ENCODE peak calls at places on chromosomes 12 and 14, in nine cellular contexts. One of them, this sample, is unnamed.

GRCh38 chr14:66495214-66496098 is 9.3 kb downstream of the CCDC196 start:
- DNase-seq in stimulated activated CD8-positive, alpha-beta memory T cell treated with anti-CD3 and anti-CD28 coated beads, Interleukin-4, amount 100 ng/mL, for 24 hours: no peak
- DNase-seq in stimulated activated naive CD4-positive, alpha-beta T cell treated with Interleukin-2 at 50 U/mL for 16 hours: peak
- DNase-seq in glutamatergic neuron: no peak
- DNase-seq in dermis microvascular lymphatic vessel endothelial cell: peak
- DNase-seq in endothelial cell: peak
- DNase-seq in SK-N-DZ: peak
- DNase-seq in fibroblast of pulmonary artery: peak
- DNase-seq in DND-41: peak
- DNase-seq in this sample: no peak

GRCh38 chr12:21828779-21829178 is 54.3 kb upstream of the KCNJ8 start:
- DNase-seq in stimulated activated CD8-positive, alpha-beta memory T cell treated with anti-CD3 and anti-CD28 coated beads, Interleukin-4, amount 100 ng/mL, for 24 hours: no peak
- DNase-seq in stimulated activated naive CD4-positive, alpha-beta T cell treated with Interleukin-2 at 50 U/mL for 16 hours: no peak
- DNase-seq in glutamatergic neuron: no peak
- DNase-seq in dermis microvascular lymphatic vessel endothelial cell: no peak
- DNase-seq in endothelial cell: no peak
- DNase-seq in SK-N-DZ: no peak
- DNase-seq in fibroblast of pulmonary artery: peak
- DNase-seq in DND-41: no peak
- DNase-seq in this sample: no peak

GRCh38 chr14:99540196-99541032 is 59.2 kb downstream of the CCNK start:
- DNase-seq in stimulated activated CD8-positive, alpha-beta memory T cell treated with anti-CD3 and anti-CD28 coated beads, Interleukin-4, amount 100 ng/mL, for 24 hours: no peak
- DNase-seq in stimulated activated naive CD4-positive, alpha-beta T cell treated with Interleukin-2 at 50 U/mL for 16 hours: no peak
- DNase-seq in glutamatergic neuron: no peak
- DNase-seq in dermis microvascular lymphatic vessel endothelial cell: no peak
- DNase-seq in endothelial cell: no peak
- DNase-seq in SK-N-DZ: peak
- DNase-seq in fibroblast of pulmonary artery: no peak
- DNase-seq in DND-41: no peak
- DNase-seq in this sample: no peak

GRCh38 chr12:29614926-29615325 is 117.4 kb upstream of the OVCH1 start:
- DNase-seq in stimulated activated CD8-positive, alpha-beta memory T cell treated with anti-CD3 and anti-CD28 coated beads, Interleukin-4, amount 100 ng/mL, for 24 hours: no peak
- DNase-seq in stimulated activated naive CD4-positive, alpha-beta T cell treated with Interleukin-2 at 50 U/mL for 16 hours: no peak
- DNase-seq in glutamatergic neuron: no peak
- DNase-seq in dermis microvascular lymphatic vessel endothelial cell: no peak
- DNase-seq in endothelial cell: no peak
- DNase-seq in SK-N-DZ: no peak
- DNase-seq in fibroblast of pulmonary artery: no peak
- DNase-seq in DND-41: no peak
- DNase-seq in this sample: no peak

GRCh38 chr12:12608557-12608957 is 3.1 kb upstream of the CREBL2 start:
- DNase-seq in stimulated activated CD8-positive, alpha-beta memory T cell treated with anti-CD3 and anti-CD28 coated beads, Interleukin-4, amount 100 ng/mL, for 24 hours: no peak
- DNase-seq in stimulated activated naive CD4-positive, alpha-beta T cell treated with Interleukin-2 at 50 U/mL for 16 hours: no peak
- DNase-seq in glutamatergic neuron: no peak
- DNase-seq in dermis microvascular lymphatic vessel endothelial cell: no peak
- DNase-seq in endothelial cell: no peak
- DNase-seq in SK-N-DZ: no peak
- DNase-seq in fibroblast of pulmonary artery: peak
- DNase-seq in DND-41: no peak
- DNase-seq in this sample: no peak

GRCh38 chr12:112988224-112988623 is 9.9 kb downstream of the OAS2 start:
- DNase-seq in stimulated activated CD8-positive, alpha-beta memory T cell treated with anti-CD3 and anti-CD28 coated beads, Interleukin-4, amount 100 ng/mL, for 24 hours: no peak
- DNase-seq in stimulated activated naive CD4-positive, alpha-beta T cell treated with Interleukin-2 at 50 U/mL for 16 hours: no peak
- DNase-seq in glutamatergic neuron: no peak
- DNase-seq in dermis microvascular lymphatic vessel endothelial cell: no peak
- DNase-seq in endothelial cell: no peak
- DNase-seq in SK-N-DZ: no peak
- DNase-seq in fibroblast of pulmonary artery: no peak
- DNase-seq in DND-41: no peak
- DNase-seq in this sample: no peak

GRCh38 chr14:103749860-103750259 is 34.2 kb downstream of the ZFYVE21 start:
- DNase-seq in stimulated activated CD8-positive, alpha-beta memory T cell treated with anti-CD3 and anti-CD28 coated beads, Interleukin-4, amount 100 ng/mL, for 24 hours: no peak
- DNase-seq in stimulated activated naive CD4-positive, alpha-beta T cell treated with Interleukin-2 at 50 U/mL for 16 hours: no peak
- DNase-seq in glutamatergic neuron: no peak
- DNase-seq in dermis microvascular lymphatic vessel endothelial cell: no peak
- DNase-seq in endothelial cell: no peak
- DNase-seq in SK-N-DZ: no peak
- DNase-seq in fibroblast of pulmonary artery: no peak
- DNase-seq in DND-41: no peak
- DNase-seq in this sample: no peak

GRCh38 chr14:57755018-57755521 is 110.8 kb downstream of the SLC35F4 start:
- DNase-seq in stimulated activated CD8-positive, alpha-beta memory T cell treated with anti-CD3 and anti-CD28 coated beads, Interleukin-4, amount 100 ng/mL, for 24 hours: no peak
- DNase-seq in stimulated activated naive CD4-positive, alpha-beta T cell treated with Interleukin-2 at 50 U/mL for 16 hours: no peak
- DNase-seq in glutamatergic neuron: peak
- DNase-seq in dermis microvascular lymphatic vessel endothelial cell: no peak
- DNase-seq in endothelial cell: no peak
- DNase-seq in SK-N-DZ: peak
- DNase-seq in fibroblast of pulmonary artery: no peak
- DNase-seq in DND-41: no peak
- DNase-seq in this sample: no peak

GRCh38 chr12:118357327-118358007 is 15.2 kb downstream of the TAOK3 start:
- DNase-seq in stimulated activated CD8-positive, alpha-beta memory T cell treated with anti-CD3 and anti-CD28 coated beads, Interleukin-4, amount 100 ng/mL, for 24 hours: peak
- DNase-seq in stimulated activated naive CD4-positive, alpha-beta T cell treated with Interleukin-2 at 50 U/mL for 16 hours: peak
- DNase-seq in glutamatergic neuron: no peak
- DNase-seq in dermis microvascular lymphatic vessel endothelial cell: peak
- DNase-seq in endothelial cell: no peak
- DNase-seq in SK-N-DZ: peak
- DNase-seq in fibroblast of pulmonary artery: peak
- DNase-seq in DND-41: peak
- DNase-seq in this sample: peak

GRCh38 chr14:38254565-38255407 is 1.1 kb downstream of the CLEC14A start:
- DNase-seq in stimulated activated CD8-positive, alpha-beta memory T cell treated with anti-CD3 and anti-CD28 coated beads, Interleukin-4, amount 100 ng/mL, for 24 hours: no peak
- DNase-seq in stimulated activated naive CD4-positive, alpha-beta T cell treated with Interleukin-2 at 50 U/mL for 16 hours: no peak
- DNase-seq in glutamatergic neuron: peak
- DNase-seq in dermis microvascular lymphatic vessel endothelial cell: peak
- DNase-seq in endothelial cell: peak
- DNase-seq in SK-N-DZ: no peak
- DNase-seq in fibroblast of pulmonary artery: peak
- DNase-seq in DND-41: no peak
- DNase-seq in this sample: no peak

GRCh38 chr12:68400231-68400829 is 68.2 kb upstream of the MDM1 start:
- DNase-seq in stimulated activated CD8-positive, alpha-beta memory T cell treated with anti-CD3 and anti-CD28 coated beads, Interleukin-4, amount 100 ng/mL, for 24 hours: no peak
- DNase-seq in stimulated activated naive CD4-positive, alpha-beta T cell treated with Interleukin-2 at 50 U/mL for 16 hours: no peak
- DNase-seq in glutamatergic neuron: no peak
- DNase-seq in dermis microvascular lymphatic vessel endothelial cell: no peak
- DNase-seq in endothelial cell: no peak
- DNase-seq in SK-N-DZ: no peak
- DNase-seq in fibroblast of pulmonary artery: no peak
- DNase-seq in DND-41: no peak
- DNase-seq in this sample: no peak

GRCh38 chr12:109731231-109731731 is 17.7 kb downstream of the FAM222A start:
- DNase-seq in stimulated activated CD8-positive, alpha-beta memory T cell treated with anti-CD3 and anti-CD28 coated beads, Interleukin-4, amount 100 ng/mL, for 24 hours: no peak
- DNase-seq in stimulated activated naive CD4-positive, alpha-beta T cell treated with Interleukin-2 at 50 U/mL for 16 hours: no peak
- DNase-seq in glutamatergic neuron: peak
- DNase-seq in dermis microvascular lymphatic vessel endothelial cell: no peak
- DNase-seq in endothelial cell: no peak
- DNase-seq in SK-N-DZ: no peak
- DNase-seq in fibroblast of pulmonary artery: no peak
- DNase-seq in DND-41: no peak
- DNase-seq in this sample: no peak

GRCh38 chr12:131273291-131273845 is 319.7 kb downstream of the ADGRD1 start:
- DNase-seq in stimulated activated CD8-positive, alpha-beta memory T cell treated with anti-CD3 and anti-CD28 coated beads, Interleukin-4, amount 100 ng/mL, for 24 hours: no peak
- DNase-seq in stimulated activated naive CD4-positive, alpha-beta T cell treated with Interleukin-2 at 50 U/mL for 16 hours: no peak
- DNase-seq in glutamatergic neuron: no peak
- DNase-seq in dermis microvascular lymphatic vessel endothelial cell: no peak
- DNase-seq in endothelial cell: no peak
- DNase-seq in SK-N-DZ: no peak
- DNase-seq in fibroblast of pulmonary artery: no peak
- DNase-seq in DND-41: no peak
- DNase-seq in this sample: no peak

GRCh38 chr12:112532106-112532505 is 113.4 kb downstream of the PTPN11 start:
- DNase-seq in stimulated activated CD8-positive, alpha-beta memory T cell treated with anti-CD3 and anti-CD28 coated beads, Interleukin-4, amount 100 ng/mL, for 24 hours: no peak
- DNase-seq in stimulated activated naive CD4-positive, alpha-beta T cell treated with Interleukin-2 at 50 U/mL for 16 hours: no peak
- DNase-seq in glutamatergic neuron: no peak
- DNase-seq in dermis microvascular lymphatic vessel endothelial cell: no peak
- DNase-seq in endothelial cell: no peak
- DNase-seq in SK-N-DZ: no peak
- DNase-seq in fibroblast of pulmonary artery: no peak
- DNase-seq in DND-41: no peak
- DNase-seq in this sample: no peak

GRCh38 chr12:108633081-108633533 is 587 bp downstream of the SELPLG start:
- DNase-seq in stimulated activated CD8-positive, alpha-beta memory T cell treated with anti-CD3 and anti-CD28 coated beads, Interleukin-4, amount 100 ng/mL, for 24 hours: no peak
- DNase-seq in stimulated activated naive CD4-positive, alpha-beta T cell treated with Interleukin-2 at 50 U/mL for 16 hours: no peak
- DNase-seq in glutamatergic neuron: no peak
- DNase-seq in dermis microvascular lymphatic vessel endothelial cell: no peak
- DNase-seq in endothelial cell: no peak
- DNase-seq in SK-N-DZ: no peak
- DNase-seq in fibroblast of pulmonary artery: no peak
- DNase-seq in DND-41: no peak
- DNase-seq in this sample: no peak

GRCh38 chr12:89247962-89248361 is 104.3 kb downstream of the DUSP6 start:
- DNase-seq in stimulated activated CD8-positive, alpha-beta memory T cell treated with anti-CD3 and anti-CD28 coated beads, Interleukin-4, amount 100 ng/mL, for 24 hours: no peak
- DNase-seq in stimulated activated naive CD4-positive, alpha-beta T cell treated with Interleukin-2 at 50 U/mL for 16 hours: no peak
- DNase-seq in glutamatergic neuron: no peak
- DNase-seq in dermis microvascular lymphatic vessel endothelial cell: no peak
- DNase-seq in endothelial cell: no peak
- DNase-seq in SK-N-DZ: no peak
- DNase-seq in fibroblast of pulmonary artery: no peak
- DNase-seq in DND-41: no peak
- DNase-seq in this sample: no peak

GRCh38 chr12:3614806-3615466 is 123.9 kb downstream of the PRMT8 start:
- DNase-seq in stimulated activated CD8-positive, alpha-beta memory T cell treated with anti-CD3 and anti-CD28 coated beads, Interleukin-4, amount 100 ng/mL, for 24 hours: no peak
- DNase-seq in stimulated activated naive CD4-positive, alpha-beta T cell treated with Interleukin-2 at 50 U/mL for 16 hours: no peak
- DNase-seq in glutamatergic neuron: no peak
- DNase-seq in dermis microvascular lymphatic vessel endothelial cell: no peak
- DNase-seq in endothelial cell: no peak
- DNase-seq in SK-N-DZ: no peak
- DNase-seq in fibroblast of pulmonary artery: no peak
- DNase-seq in DND-41: no peak
- DNase-seq in this sample: no peak

GRCh38 chr12:76424941-76425340 is 76.7 kb upstream of the BBS10 start:
- DNase-seq in stimulated activated CD8-positive, alpha-beta memory T cell treated with anti-CD3 and anti-CD28 coated beads, Interleukin-4, amount 100 ng/mL, for 24 hours: no peak
- DNase-seq in stimulated activated naive CD4-positive, alpha-beta T cell treated with Interleukin-2 at 50 U/mL for 16 hours: no peak
- DNase-seq in glutamatergic neuron: no peak
- DNase-seq in dermis microvascular lymphatic vessel endothelial cell: no peak
- DNase-seq in endothelial cell: no peak
- DNase-seq in SK-N-DZ: no peak
- DNase-seq in fibroblast of pulmonary artery: no peak
- DNase-seq in DND-41: no peak
- DNase-seq in this sample: no peak

GRCh38 chr12:65891987-65892481 is 67.8 kb downstream of the HMGA2 start:
- DNase-seq in stimulated activated CD8-positive, alpha-beta memory T cell treated with anti-CD3 and anti-CD28 coated beads, Interleukin-4, amount 100 ng/mL, for 24 hours: no peak
- DNase-seq in stimulated activated naive CD4-positive, alpha-beta T cell treated with Interleukin-2 at 50 U/mL for 16 hours: no peak
- DNase-seq in glutamatergic neuron: no peak
- DNase-seq in dermis microvascular lymphatic vessel endothelial cell: peak
- DNase-seq in endothelial cell: no peak
- DNase-seq in SK-N-DZ: no peak
- DNase-seq in fibroblast of pulmonary artery: peak
- DNase-seq in DND-41: no peak
- DNase-seq in this sample: no peak

GRCh38 chr12:79063258-79063657 is 198.7 kb downstream of the SYT1 start:
- DNase-seq in stimulated activated CD8-positive, alpha-beta memory T cell treated with anti-CD3 and anti-CD28 coated beads, Interleukin-4, amount 100 ng/mL, for 24 hours: no peak
- DNase-seq in stimulated activated naive CD4-positive, alpha-beta T cell treated with Interleukin-2 at 50 U/mL for 16 hours: no peak
- DNase-seq in glutamatergic neuron: no peak
- DNase-seq in dermis microvascular lymphatic vessel endothelial cell: no peak
- DNase-seq in endothelial cell: no peak
- DNase-seq in SK-N-DZ: no peak
- DNase-seq in fibroblast of pulmonary artery: peak
- DNase-seq in DND-41: no peak
- DNase-seq in this sample: no peak

GRCh38 chr12:88472775-88473174 is 107.5 kb downstream of the KITLG start:
- DNase-seq in stimulated activated CD8-positive, alpha-beta memory T cell treated with anti-CD3 and anti-CD28 coated beads, Interleukin-4, amount 100 ng/mL, for 24 hours: no peak
- DNase-seq in stimulated activated naive CD4-positive, alpha-beta T cell treated with Interleukin-2 at 50 U/mL for 16 hours: no peak
- DNase-seq in glutamatergic neuron: no peak
- DNase-seq in dermis microvascular lymphatic vessel endothelial cell: no peak
- DNase-seq in endothelial cell: no peak
- DNase-seq in SK-N-DZ: no peak
- DNase-seq in fibroblast of pulmonary artery: peak
- DNase-seq in DND-41: no peak
- DNase-seq in this sample: no peak

GRCh38 chr12:49524660-49525324 is 14.0 kb upstream of the KCNH3 start:
- DNase-seq in stimulated activated CD8-positive, alpha-beta memory T cell treated with anti-CD3 and anti-CD28 coated beads, Interleukin-4, amount 100 ng/mL, for 24 hours: no peak
- DNase-seq in stimulated activated naive CD4-positive, alpha-beta T cell treated with Interleukin-2 at 50 U/mL for 16 hours: no peak
- DNase-seq in glutamatergic neuron: no peak
- DNase-seq in dermis microvascular lymphatic vessel endothelial cell: no peak
- DNase-seq in endothelial cell: no peak
- DNase-seq in SK-N-DZ: no peak
- DNase-seq in fibroblast of pulmonary artery: peak
- DNase-seq in DND-41: no peak
- DNase-seq in this sample: no peak

GRCh38 chr14:76456200-76456599 is 80.3 kb downstream of the ESRRB start:
- DNase-seq in stimulated activated CD8-positive, alpha-beta memory T cell treated with anti-CD3 and anti-CD28 coated beads, Interleukin-4, amount 100 ng/mL, for 24 hours: no peak
- DNase-seq in stimulated activated naive CD4-positive, alpha-beta T cell treated with Interleukin-2 at 50 U/mL for 16 hours: no peak
- DNase-seq in glutamatergic neuron: peak
- DNase-seq in dermis microvascular lymphatic vessel endothelial cell: peak
- DNase-seq in endothelial cell: peak
- DNase-seq in SK-N-DZ: peak
- DNase-seq in fibroblast of pulmonary artery: peak
- DNase-seq in DND-41: peak
- DNase-seq in this sample: no peak

GRCh38 chr14:23091294-23092225 is 3.4 kb downstream of the ACIN1 start:
- DNase-seq in stimulated activated CD8-positive, alpha-beta memory T cell treated with anti-CD3 and anti-CD28 coated beads, Interleukin-4, amount 100 ng/mL, for 24 hours: no peak
- DNase-seq in stimulated activated naive CD4-positive, alpha-beta T cell treated with Interleukin-2 at 50 U/mL for 16 hours: no peak
- DNase-seq in glutamatergic neuron: no peak
- DNase-seq in dermis microvascular lymphatic vessel endothelial cell: no peak
- DNase-seq in endothelial cell: no peak
- DNase-seq in SK-N-DZ: no peak
- DNase-seq in fibroblast of pulmonary artery: no peak
- DNase-seq in DND-41: no peak
- DNase-seq in this sample: no peak

GRCh38 chr12:71190822-71191221 is 33.0 kb upstream of the TSPAN8 start:
- DNase-seq in stimulated activated CD8-positive, alpha-beta memory T cell treated with anti-CD3 and anti-CD28 coated beads, Interleukin-4, amount 100 ng/mL, for 24 hours: no peak
- DNase-seq in stimulated activated naive CD4-positive, alpha-beta T cell treated with Interleukin-2 at 50 U/mL for 16 hours: no peak
- DNase-seq in glutamatergic neuron: no peak
- DNase-seq in dermis microvascular lymphatic vessel endothelial cell: no peak
- DNase-seq in endothelial cell: no peak
- DNase-seq in SK-N-DZ: no peak
- DNase-seq in fibroblast of pulmonary artery: no peak
- DNase-seq in DND-41: no peak
- DNase-seq in this sample: no peak

GRCh38 chr12:126437934-126438333 is 1372.7 kb downstream of the AACS start:
- DNase-seq in stimulated activated CD8-positive, alpha-beta memory T cell treated with anti-CD3 and anti-CD28 coated beads, Interleukin-4, amount 100 ng/mL, for 24 hours: no peak
- DNase-seq in stimulated activated naive CD4-positive, alpha-beta T cell treated with Interleukin-2 at 50 U/mL for 16 hours: no peak
- DNase-seq in glutamatergic neuron: no peak
- DNase-seq in dermis microvascular lymphatic vessel endothelial cell: no peak
- DNase-seq in endothelial cell: no peak
- DNase-seq in SK-N-DZ: no peak
- DNase-seq in fibroblast of pulmonary artery: no peak
- DNase-seq in DND-41: no peak
- DNase-seq in this sample: no peak

GRCh38 chr14:26597136-26598080 is at the start of gene NOVA1:
- DNase-seq in stimulated activated CD8-positive, alpha-beta memory T cell treated with anti-CD3 and anti-CD28 coated beads, Interleukin-4, amount 100 ng/mL, for 24 hours: no peak
- DNase-seq in stimulated activated naive CD4-positive, alpha-beta T cell treated with Interleukin-2 at 50 U/mL for 16 hours: no peak
- DNase-seq in glutamatergic neuron: peak
- DNase-seq in dermis microvascular lymphatic vessel endothelial cell: no peak
- DNase-seq in endothelial cell: peak
- DNase-seq in SK-N-DZ: peak
- DNase-seq in fibroblast of pulmonary artery: peak
- DNase-seq in DND-41: no peak
- DNase-seq in this sample: no peak

GRCh38 chr12:106303202-106303820 is 778 bp downstream of the TCP11L2 start:
- DNase-seq in stimulated activated CD8-positive, alpha-beta memory T cell treated with anti-CD3 and anti-CD28 coated beads, Interleukin-4, amount 100 ng/mL, for 24 hours: peak
- DNase-seq in stimulated activated naive CD4-positive, alpha-beta T cell treated with Interleukin-2 at 50 U/mL for 16 hours: peak
- DNase-seq in glutamatergic neuron: peak
- DNase-seq in dermis microvascular lymphatic vessel endothelial cell: peak
- DNase-seq in endothelial cell: peak
- DNase-seq in SK-N-DZ: peak
- DNase-seq in fibroblast of pulmonary artery: peak
- DNase-seq in DND-41: peak
- DNase-seq in this sample: peak

GRCh38 chr14:41423503-41423902 is 183.2 kb upstream of the LRFN5 start:
- DNase-seq in stimulated activated CD8-positive, alpha-beta memory T cell treated with anti-CD3 and anti-CD28 coated beads, Interleukin-4, amount 100 ng/mL, for 24 hours: no peak
- DNase-seq in stimulated activated naive CD4-positive, alpha-beta T cell treated with Interleukin-2 at 50 U/mL for 16 hours: no peak
- DNase-seq in glutamatergic neuron: no peak
- DNase-seq in dermis microvascular lymphatic vessel endothelial cell: no peak
- DNase-seq in endothelial cell: no peak
- DNase-seq in SK-N-DZ: no peak
- DNase-seq in fibroblast of pulmonary artery: peak
- DNase-seq in DND-41: no peak
- DNase-seq in this sample: no peak

GRCh38 chr12:108804361-108804949 is 52.9 kb downstream of the SSH1 start:
- DNase-seq in stimulated activated CD8-positive, alpha-beta memory T cell treated with anti-CD3 and anti-CD28 coated beads, Interleukin-4, amount 100 ng/mL, for 24 hours: no peak
- DNase-seq in stimulated activated naive CD4-positive, alpha-beta T cell treated with Interleukin-2 at 50 U/mL for 16 hours: no peak
- DNase-seq in glutamatergic neuron: no peak
- DNase-seq in dermis microvascular lymphatic vessel endothelial cell: no peak
- DNase-seq in endothelial cell: no peak
- DNase-seq in SK-N-DZ: no peak
- DNase-seq in fibroblast of pulmonary artery: peak
- DNase-seq in DND-41: no peak
- DNase-seq in this sample: no peak

GRCh38 chr12:12327802-12328201 is 22.2 kb downstream of the MANSC1 start:
- DNase-seq in stimulated activated CD8-positive, alpha-beta memory T cell treated with anti-CD3 and anti-CD28 coated beads, Interleukin-4, amount 100 ng/mL, for 24 hours: no peak
- DNase-seq in stimulated activated naive CD4-positive, alpha-beta T cell treated with Interleukin-2 at 50 U/mL for 16 hours: no peak
- DNase-seq in glutamatergic neuron: no peak
- DNase-seq in dermis microvascular lymphatic vessel endothelial cell: peak
- DNase-seq in endothelial cell: peak
- DNase-seq in SK-N-DZ: peak
- DNase-seq in fibroblast of pulmonary artery: peak
- DNase-seq in DND-41: peak
- DNase-seq in this sample: no peak

This sample was measured in natural killer cell.